ENCODE peak calls at places on chromosome 6, in seven cellular contexts. H is A673; F is pancreas; C is mesenchymal stem cell; B is ascending aorta; R is sigmoid colon; K is CD4-positive, CD25-positive, alpha-beta regulatory T cell. Q is an unnamed sample.
A peak's percentile ranks its signal among the peaks of the same experiment; 100 is the strongest.

GRCh38 chr6:43368517-43369160 is 808 bp downstream of the ZNF318 start:
- DNase-seq in H (peak; percentile 59), F (peak; percentile 85), C (peak; percentile 74), B (no peak), R (peak; percentile 73), K (no peak), Q (no peak)

GRCh38 chr6:11277275-11278206 is 45.1 kb upstream of the NEDD9 start:
- DNase-seq in H (peak; percentile 61), F (no peak), C (peak; percentile 82), B (no peak), R (no peak), K (no peak), Q (no peak)

GRCh38 chr6:132218063-132218696 is 183.1 kb downstream of the MOXD1 start:
- DNase-seq in H (peak; percentile 35), F (no peak), C (peak; percentile 43), B (no peak), R (no peak), K (no peak), Q (no peak)

GRCh38 chr6:83403191-83403590 is 27.7 kb downstream of the ME1 start:
- DNase-seq in H (no peak), F (no peak), C (no peak), B (no peak), R (no peak), K (no peak), Q (no peak)

GRCh38 chr6:148177589-148178233 is 164.9 kb upstream of the SASH1 start:
- DNase-seq in H (peak; percentile 72), F (no peak), C (peak; percentile 55), B (no peak), R (peak; percentile 74), K (no peak), Q (peak; percentile 10)

GRCh38 chr6:15881150-15881549 is 218.3 kb upstream of the DTNBP1 start:
- DNase-seq in H (no peak), F (no peak), C (no peak), B (peak; percentile 18), R (no peak), K (no peak), Q (no peak)

GRCh38 chr6:170174124-170174770 is 116.6 kb downstream of the DLL1 start:
- DNase-seq in H (no peak), F (peak; percentile 58), C (no peak), B (no peak), R (peak; percentile 62), K (no peak), Q (no peak)

GRCh38 chr6:110612298-110612697 is 135.9 kb upstream of the SLC22A16 start:
- DNase-seq in H (no peak), F (no peak), C (no peak), B (no peak), R (no peak), K (no peak), Q (no peak)

GRCh38 chr6:80535914-80536565 is 429.6 kb downstream of the BCKDHB start:
- DNase-seq in H (no peak), F (no peak), C (peak; percentile 51), B (no peak), R (no peak), K (no peak), Q (no peak)

GRCh38 chr6:153001767-153002612 is 519 bp downstream of the MTRF1L start:
- DNase-seq in H (no peak), F (no peak), C (peak; percentile 52), B (no peak), R (no peak), K (peak; percentile 4), Q (no peak)

GRCh38 chr6:11413728-11414127 is 123.8 kb upstream of the TMEM170B start:
- DNase-seq in H (no peak), F (no peak), C (peak; percentile 63), B (no peak), R (no peak), K (no peak), Q (no peak)

GRCh38 chr6:41100871-41101287 is 28.1 kb downstream of the NFYA start:
- DNase-seq in H (no peak), F (peak; percentile 73), C (no peak), B (no peak), R (no peak), K (peak; percentile 27), Q (no peak)

GRCh38 chr6:73134588-73134987 is 90.7 kb downstream of the KHDC1L start:
- DNase-seq in H (peak; percentile 60), F (peak; percentile 48), C (peak; percentile 2), B (no peak), R (no peak), K (no peak), Q (no peak)

GRCh38 chr6:1605822-1606532 is 3.7 kb upstream of the FOXC1 start:
- DNase-seq in H (no peak), F (no peak), C (no peak), B (no peak), R (peak; percentile 65), K (no peak), Q (no peak)

GRCh38 chr6:13814938-13815575 is 700 bp upstream of the MCUR1 start:
- DNase-seq in H (no peak), F (no peak), C (peak; percentile 13), B (no peak), R (no peak), K (no peak), Q (no peak)

GRCh38 chr6:33247977-33248642 is 23.6 kb downstream of the VPS52 start:
- DNase-seq in H (peak; percentile 91), F (peak; percentile 94), C (peak; percentile 89), B (peak; percentile 59), R (peak; percentile 94), K (peak; percentile 89), Q (peak; percentile 82)

GRCh38 chr6:33250731-33251130 is 20.9 kb downstream of the VPS52 start:
- DNase-seq in H (no peak), F (no peak), C (no peak), B (no peak), R (no peak), K (no peak), Q (no peak)

GRCh38 chr6:33249732-33250625 is 21.7 kb downstream of the VPS52 start:
- DNase-seq in H (no peak), F (peak; percentile 62), C (peak; percentile 80), B (no peak), R (peak; percentile 68), K (no peak), Q (no peak)

GRCh38 chr6:33248932-33249731 is 22.5 kb downstream of the VPS52 start:
- DNase-seq in H (peak; percentile 99), F (peak; percentile 99), C (peak; percentile 100), B (peak; percentile 97), R (peak; percentile 99), K (peak; percentile 96), Q (peak; percentile 94)

DNA sequence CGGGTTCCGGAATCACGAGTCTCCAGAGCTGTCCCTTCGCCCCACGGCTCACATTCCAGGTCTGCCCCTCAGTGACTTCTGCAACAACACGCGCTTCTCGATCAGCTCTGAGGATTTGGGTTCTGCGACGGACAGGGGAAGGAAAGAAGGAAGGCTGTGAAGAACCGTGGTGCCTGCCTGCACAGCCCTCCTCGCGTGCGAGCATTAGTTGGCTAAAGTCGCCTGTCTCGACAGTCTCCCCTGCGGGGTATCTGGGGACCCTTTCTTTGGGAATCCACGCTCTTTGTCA is 23.1 kb downstream of the VPS52 start:
- DNase-seq in H (peak; percentile 74), F (no peak), C (peak; percentile 80), B (no peak), R (no peak), K (no peak), Q (peak; percentile 9)
- H3K4me3 ChIP-seq in H (peak overlapping the region; percentile 59), F (peak overlapping the region; percentile 6), C (peak overlapping the region; percentile 72), B (peak overlapping the region; percentile 69), R (peak overlapping the region; percentile 49), K (peak overlapping the region; percentile 89), Q (peak overlapping the region; percentile 60)

DNA sequence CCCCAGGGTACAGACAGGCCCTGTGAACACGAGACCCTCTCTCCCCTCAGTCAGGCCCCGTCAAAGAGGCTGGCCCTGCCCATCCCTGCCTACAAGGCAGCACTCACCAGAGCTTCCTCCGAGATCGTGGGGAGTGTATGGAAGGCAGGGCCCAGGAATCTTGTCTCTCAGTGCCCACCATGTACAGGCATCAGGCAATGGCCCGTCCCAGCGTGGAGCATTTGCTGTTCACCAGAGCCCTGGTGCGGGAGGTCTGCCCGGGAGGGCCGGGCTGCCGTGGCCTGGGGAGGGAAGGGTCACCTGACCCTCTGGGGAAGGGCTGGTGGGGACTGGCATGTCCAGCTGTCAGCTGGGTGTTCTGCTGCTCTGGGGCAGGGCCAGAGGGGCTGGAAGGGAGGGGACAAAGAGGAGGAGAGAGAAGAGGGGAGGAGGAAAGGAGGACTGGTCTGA is at the start of gene IP6K3:
- DNase-seq in H (no peak), F (peak; percentile 71), C (peak; percentile 55), B (no peak), R (peak; percentile 86), K (no peak), Q (no peak)
- H3K4me1 ChIP-seq in H (peaks cover 22% of the 10 kb centered on the region), F (peaks cover 5% of the 10 kb centered on the region), C (peaks cover 54% of the 10 kb centered on the region), B (no peaks in the 10 kb centered on the region), R (peaks cover 43% of the 10 kb centered on the region), K (no peaks in the 10 kb centered on the region), Q (no peaks in the 10 kb centered on the region)

GRCh38 chr6:127288705-127289104 is 22.0 kb downstream of the RNF146 start:
- DNase-seq in H (no peak), F (no peak), C (peak; percentile 43), B (no peak), R (no peak), K (no peak), Q (no peak)

GRCh38 chr6:127291495-127291894 is 24.8 kb downstream of the RNF146 start:
- DNase-seq in H (no peak), F (no peak), C (peak; percentile 8), B (no peak), R (no peak), K (no peak), Q (no peak)

GRCh38 chr6:127289934-127290333 is 23.3 kb downstream of the RNF146 start:
- DNase-seq in H (no peak), F (no peak), C (no peak), B (no peak), R (no peak), K (no peak), Q (no peak)

DNA sequence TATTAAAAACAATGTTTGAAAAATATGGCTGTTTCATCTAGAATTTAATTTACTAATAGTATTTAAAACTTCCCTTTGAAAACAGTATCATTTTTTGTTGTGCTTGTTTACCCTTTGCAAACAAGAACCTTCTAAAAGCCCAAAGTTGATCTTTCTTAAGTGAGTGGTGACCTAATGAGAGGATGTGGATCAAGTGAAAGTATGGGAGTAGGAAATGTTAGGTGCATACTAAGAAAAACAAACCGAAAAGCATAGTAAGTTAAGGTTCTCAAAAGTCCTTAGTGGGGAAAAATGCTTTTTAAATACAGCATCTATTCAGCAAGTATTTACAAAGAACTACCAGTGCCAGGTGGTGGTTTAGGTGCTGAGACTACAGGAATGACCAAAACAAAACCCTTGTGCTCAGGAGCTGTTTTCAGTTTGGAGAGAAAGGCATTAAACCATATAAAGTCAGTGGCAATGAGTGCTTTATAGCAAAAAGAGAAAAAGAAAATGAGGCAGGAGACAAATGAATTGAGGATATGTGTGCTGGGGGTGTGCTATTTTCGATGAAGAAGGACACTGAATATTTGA is 23.8 kb downstream of the RNF146 start:
- DNase-seq in H (no peak), F (no peak), C (no peak), B (no peak), R (no peak), K (no peak), Q (no peak)
- H3K36me3 ChIP-seq in H (peaks cover 28% of the 10 kb centered on the region), F (no peaks in the 10 kb centered on the region), C (peaks cover 9% of the 10 kb centered on the region), B (peaks cover 17% of the 10 kb centered on the region), R (peaks cover 45% of the 10 kb centered on the region), K (peaks cover 32% of the 10 kb centered on the region), Q (peaks cover 20% of the 10 kb centered on the region)

GRCh38 chr6:106513813-106514212 is 115.5 kb downstream of the RTN4IP1 start:
- DNase-seq in H (peak; percentile 52), F (no peak), C (no peak), B (no peak), R (no peak), K (no peak), Q (no peak)
- H3K4me3 ChIP-seq in H (no peak overlapping the region), F (no peak overlapping the region), C (peak overlapping the region; percentile 95), B (no peak overlapping the region), R (no peak overlapping the region), K (peak overlapping the region; percentile 93), Q (peak overlapping the region; percentile 88)

GRCh38 chr6:56956481-56956880 is 1.6 kb downstream of the BEND6 start:
- DNase-seq in H (no peak), F (no peak), C (peak; percentile 6), B (no peak), R (no peak), K (no peak), Q (no peak)
- H3K4me1 ChIP-seq in H (peaks cover 8% of the 10 kb centered on the region), F (no peaks in the 10 kb centered on the region), C (peaks cover 4% of the 10 kb centered on the region), B (peaks cover 3% of the 10 kb centered on the region), R (no peaks in the 10 kb centered on the region), K (peaks cover 21% of the 10 kb centered on the region), Q (peaks cover 17% of the 10 kb centered on the region)

Q was measured in effector memory CD4-positive, alpha-beta T cell.